ENCODE peak calls at places on chromosomes 13 and 19, in six cellular contexts. One of them, this sample, is unnamed.

GRCh38 chr19:1084024-1084868 is 10.9 kb downstream of the POLR2E start:
- DNase-seq in ELR: no peak
- DNase-seq in stimulated activated CD4-positive, alpha-beta T cell treated with anti-CD3 and anti-CD28 coated beads, Interleukin-4, amount 100 ng/mL, for 48 hours: no peak
- DNase-seq in fibroblast of pulmonary artery: no peak
- DNase-seq in NCI-H82: no peak
- DNase-seq in naive thymus-derived CD8-positive, alpha-beta T cell: peak; percentile 23
- DNase-seq in this sample: no peak

GRCh38 chr13:97911311-97912138 is 42.0 kb upstream of the IPO5 start:
- DNase-seq in ELR: peak; percentile 57
- DNase-seq in stimulated activated CD4-positive, alpha-beta T cell treated with anti-CD3 and anti-CD28 coated beads, Interleukin-4, amount 100 ng/mL, for 48 hours: no peak
- DNase-seq in fibroblast of pulmonary artery: no peak
- DNase-seq in NCI-H82: peak; percentile 44
- DNase-seq in naive thymus-derived CD8-positive, alpha-beta T cell: no peak
- DNase-seq in this sample: peak; percentile 73

GRCh38 chr13:29849731-29850212 is 645 bp downstream of the UBL3 start:
- DNase-seq in ELR: peak; percentile 88
- DNase-seq in stimulated activated CD4-positive, alpha-beta T cell treated with anti-CD3 and anti-CD28 coated beads, Interleukin-4, amount 100 ng/mL, for 48 hours: no peak
- DNase-seq in fibroblast of pulmonary artery: peak; percentile 50
- DNase-seq in NCI-H82: peak; percentile 84
- DNase-seq in naive thymus-derived CD8-positive, alpha-beta T cell: peak; percentile 36
- DNase-seq in this sample: peak; percentile 79

GRCh38 chr13:42284068-42284467 is 12.1 kb downstream of the AKAP11 start:
- DNase-seq in ELR: no peak
- DNase-seq in stimulated activated CD4-positive, alpha-beta T cell treated with anti-CD3 and anti-CD28 coated beads, Interleukin-4, amount 100 ng/mL, for 48 hours: no peak
- DNase-seq in fibroblast of pulmonary artery: no peak
- DNase-seq in NCI-H82: no peak
- DNase-seq in naive thymus-derived CD8-positive, alpha-beta T cell: no peak
- DNase-seq in this sample: no peak

GRCh38 chr19:40441719-40442253 is 2.3 kb downstream of the SERTAD3 start:
- DNase-seq in ELR: no peak
- DNase-seq in stimulated activated CD4-positive, alpha-beta T cell treated with anti-CD3 and anti-CD28 coated beads, Interleukin-4, amount 100 ng/mL, for 48 hours: no peak
- DNase-seq in fibroblast of pulmonary artery: no peak
- DNase-seq in NCI-H82: no peak
- DNase-seq in naive thymus-derived CD8-positive, alpha-beta T cell: no peak
- DNase-seq in this sample: no peak

GRCh38 chr13:31264146-31264545 is 64.4 kb downstream of the B3GLCT start:
- DNase-seq in ELR: peak; percentile 83
- DNase-seq in stimulated activated CD4-positive, alpha-beta T cell treated with anti-CD3 and anti-CD28 coated beads, Interleukin-4, amount 100 ng/mL, for 48 hours: no peak
- DNase-seq in fibroblast of pulmonary artery: peak; percentile 25
- DNase-seq in NCI-H82: no peak
- DNase-seq in naive thymus-derived CD8-positive, alpha-beta T cell: no peak
- DNase-seq in this sample: no peak

GRCh38 chr13:49933511-49933910 is 2.6 kb downstream of the SPRYD7 start:
- DNase-seq in ELR: no peak
- DNase-seq in stimulated activated CD4-positive, alpha-beta T cell treated with anti-CD3 and anti-CD28 coated beads, Interleukin-4, amount 100 ng/mL, for 48 hours: no peak
- DNase-seq in fibroblast of pulmonary artery: no peak
- DNase-seq in NCI-H82: no peak
- DNase-seq in naive thymus-derived CD8-positive, alpha-beta T cell: no peak
- DNase-seq in this sample: no peak

GRCh38 chr19:42088471-42089190 is 12.7 kb downstream of the ZNF574 start:
- DNase-seq in ELR: peak; percentile 81
- DNase-seq in stimulated activated CD4-positive, alpha-beta T cell treated with anti-CD3 and anti-CD28 coated beads, Interleukin-4, amount 100 ng/mL, for 48 hours: no peak
- DNase-seq in fibroblast of pulmonary artery: peak; percentile 65
- DNase-seq in NCI-H82: no peak
- DNase-seq in naive thymus-derived CD8-positive, alpha-beta T cell: no peak
- DNase-seq in this sample: no peak

GRCh38 chr19:572891-573825 is 762 bp downstream of the BSG start:
- DNase-seq in ELR: peak; percentile 80
- DNase-seq in stimulated activated CD4-positive, alpha-beta T cell treated with anti-CD3 and anti-CD28 coated beads, Interleukin-4, amount 100 ng/mL, for 48 hours: no peak
- DNase-seq in fibroblast of pulmonary artery: peak; percentile 60
- DNase-seq in NCI-H82: peak; percentile 86
- DNase-seq in naive thymus-derived CD8-positive, alpha-beta T cell: no peak
- DNase-seq in this sample: peak; percentile 74